ENCODE peak calls at places on chromosomes 12 and 14, in six cellular contexts. R is lower leg skin, Z is sigmoid colon, Y is GM12878, J is ovary, E is testis. C is an unnamed sample.
A peak's percentile ranks its signal among the peaks of the same experiment; 100 is the strongest.

GRCh38 chr14:70934502-70935134 is 27.4 kb downstream of the PCNX1 start:
- DNase-seq in R (no peak), Z (no peak), Y (peak; percentile 34), J (no peak), E (no peak), C (no peak)

GRCh38 chr12:13945641-13946040 is 35.8 kb downstream of the GRIN2B start:
- DNase-seq in R (no peak), Z (no peak), Y (no peak), J (no peak), E (no peak), C (no peak)

GRCh38 chr12:57781801-57782200 is 786 bp upstream of the TSFM start:
- DNase-seq in R (no peak), Z (no peak), Y (no peak), J (no peak), E (no peak), C (no peak)

GRCh38 chr12:57033428-57033827 is 16.5 kb downstream of the MYO1A start:
- DNase-seq in R (no peak), Z (peak; percentile 9), Y (no peak), J (no peak), E (no peak), C (no peak)

GRCh38 chr12:46260913-46261476 is 7.8 kb downstream of the SLC38A1 start:
- DNase-seq in R (no peak), Z (no peak), Y (no peak), J (no peak), E (no peak), C (no peak)

GRCh38 chr12:5588231-5588995 is 156.5 kb downstream of the NTF3 start:
- DNase-seq in R (no peak), Z (no peak), Y (no peak), J (no peak), E (no peak), C (no peak)

GRCh38 chr12:5997260-5997659 is 52.2 kb upstream of the ANO2 start:
- DNase-seq in R (no peak), Z (no peak), Y (no peak), J (no peak), E (no peak), C (no peak)

GRCh38 chr12:121838096-121838495 is 20.6 kb downstream of the HPD start:
- DNase-seq in R (no peak), Z (no peak), Y (no peak), J (no peak), E (no peak), C (no peak)

GRCh38 chr12:20681334-20681733 is 13.8 kb upstream of the SLCO1C1 start:
- DNase-seq in R (no peak), Z (no peak), Y (no peak), J (no peak), E (no peak), C (no peak)

GRCh38 chr12:8156845-8157244 is at the start of gene ZNF705A:
- DNase-seq in R (no peak), Z (no peak), Y (no peak), J (no peak), E (no peak), C (no peak)

GRCh38 chr12:67237231-67237630 is 31.9 kb upstream of the CAND1 start:
- DNase-seq in R (no peak), Z (no peak), Y (no peak), J (no peak), E (no peak), C (no peak)

GRCh38 chr12:47281667-47282171 is 202.0 kb upstream of the AMIGO2 start:
- DNase-seq in R (no peak), Z (no peak), Y (no peak), J (no peak), E (no peak), C (no peak)

GRCh38 chr12:24185787-24186186 is 236.3 kb upstream of the SOX5 start:
- DNase-seq in R (no peak), Z (no peak), Y (no peak), J (no peak), E (no peak), C (no peak)

GRCh38 chr12:88111074-88111652 is 30.7 kb downstream of the CEP290 start:
- DNase-seq in R (no peak), Z (no peak), Y (peak; percentile 2), J (no peak), E (no peak), C (no peak)

GRCh38 chr12:44531349-44531905 is 344.7 kb downstream of the NELL2 start:
- DNase-seq in R (no peak), Z (no peak), Y (no peak), J (no peak), E (no peak), C (no peak)

GRCh38 chr14:101254805-101255764 is 306.2 kb upstream of the DIO3 start:
- DNase-seq in R (no peak), Z (peak; percentile 64), Y (no peak), J (peak; percentile 74), E (peak; percentile 84), C (no peak)

DNA sequence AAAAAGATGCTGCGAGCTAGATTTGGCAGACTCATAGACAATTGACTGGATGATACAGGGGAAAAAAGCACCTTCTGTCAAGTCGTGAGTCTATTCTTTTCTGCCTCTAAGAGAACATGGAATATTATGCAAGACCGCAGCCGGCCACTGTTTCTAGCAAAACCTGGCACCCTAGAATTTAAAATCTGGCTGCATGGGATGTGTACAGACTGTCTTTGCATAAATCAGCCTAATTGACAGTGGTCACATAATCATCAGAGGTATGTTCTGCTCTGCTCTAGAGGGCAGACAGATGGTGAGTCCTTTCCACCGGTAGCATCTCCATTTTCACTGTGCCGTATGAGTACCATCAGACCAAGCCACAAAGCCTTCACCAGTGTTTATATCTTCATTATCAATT is 80.6 kb downstream of the KCNK10 start:
- DNase-seq in R (no peak), Z (no peak), Y (no peak), J (no peak), E (no peak), C (no peak)
- TF ChIP-seq POLR2A in R (no peak), Z (no peak), Y (no peak), J (no peak), E (no peak), C (no peak)

DNA sequence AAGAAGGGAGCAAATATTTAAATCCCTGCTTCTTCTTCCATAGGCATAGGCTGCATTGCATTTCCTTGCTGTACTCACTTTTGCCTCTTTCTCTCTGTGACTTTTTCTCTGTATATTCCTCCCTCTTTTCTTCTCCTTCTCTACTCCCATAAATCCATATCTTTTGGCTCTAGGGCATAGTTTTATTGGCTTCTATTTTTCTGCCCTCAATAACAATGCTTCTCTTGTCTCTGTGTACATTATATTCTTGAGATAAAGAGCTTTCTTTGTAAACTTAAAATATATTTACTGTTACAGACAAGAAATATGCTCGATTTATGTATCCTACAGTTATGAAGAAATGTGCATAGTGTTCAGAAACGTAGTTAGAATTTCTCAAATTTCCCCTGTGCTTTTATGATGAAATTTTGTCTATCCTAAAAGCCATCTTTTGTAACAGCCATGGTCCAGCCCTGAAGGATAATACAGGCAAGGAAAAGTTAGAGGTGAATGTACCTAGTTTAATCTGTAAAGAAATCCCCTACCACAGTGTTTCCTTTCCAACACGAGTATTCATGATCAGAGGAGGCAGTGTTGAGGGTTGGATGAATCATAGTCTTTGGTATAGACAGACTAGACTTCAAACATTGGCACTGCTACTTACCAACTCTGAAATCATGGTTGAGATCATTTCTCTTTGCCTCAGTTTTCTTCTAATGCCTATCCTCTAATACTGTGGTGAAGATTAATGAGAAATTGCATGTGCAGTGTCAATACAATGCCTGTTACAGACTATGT is 173.3 kb upstream of the FAR2 start:
- DNase-seq in R (no peak), Z (no peak), Y (no peak), J (no peak), E (no peak), C (no peak)
- H3K4me3 ChIP-seq in R (no peak overlapping the region), Z (no peak overlapping the region), Y (no peak overlapping the region), J (no peak overlapping the region), E (no peak overlapping the region), C (no peak overlapping the region)

DNA sequence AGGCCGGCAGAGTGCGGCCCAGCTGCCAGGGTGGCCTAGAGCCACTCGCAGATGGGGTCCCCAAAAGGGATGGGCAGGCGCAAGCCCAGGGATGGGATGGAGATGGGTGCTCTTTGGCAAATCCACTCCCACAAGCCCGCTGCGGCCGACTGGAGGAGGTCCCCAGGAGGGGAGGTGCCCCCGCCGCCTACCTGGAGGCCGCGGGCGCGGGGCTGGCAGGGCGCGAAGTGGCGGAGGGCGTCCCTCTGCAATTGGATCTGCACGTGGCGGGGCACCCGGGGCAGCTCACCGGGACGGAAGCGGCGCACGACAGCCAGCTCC is 730 bp downstream of the PPP1R3E start:
- DNase-seq in R (no peak), Z (no peak), Y (no peak), J (no peak), E (no peak), C (no peak)
- TF ChIP-seq POLR2A in R (no peak), Z (peak; percentile 96), Y (peak; percentile 69), J (peak; percentile 92), E (no peak), C (peak; percentile 92)

GRCh38 chr14:103697196-103697595 is 18.1 kb downstream of the XRCC3 start:
- DNase-seq in R (no peak), Z (no peak), Y (no peak), J (peak; percentile 21), E (no peak), C (no peak)

GRCh38 chr14:103695331-103696026 is 19.8 kb downstream of the XRCC3 start:
- DNase-seq in R (no peak), Z (no peak), Y (no peak), J (peak; percentile 32), E (no peak), C (peak; percentile 13)

GRCh38 chr14:103694572-103695026 is 20.7 kb downstream of the XRCC3 start:
- DNase-seq in R (no peak), Z (no peak), Y (no peak), J (peak; percentile 24), E (no peak), C (peak; percentile 13)

GRCh38 chr14:103696466-103697071 is 18.7 kb downstream of the XRCC3 start:
- DNase-seq in R (no peak), Z (peak; percentile 90), Y (no peak), J (peak; percentile 83), E (peak; percentile 72), C (peak; percentile 69)

DNA sequence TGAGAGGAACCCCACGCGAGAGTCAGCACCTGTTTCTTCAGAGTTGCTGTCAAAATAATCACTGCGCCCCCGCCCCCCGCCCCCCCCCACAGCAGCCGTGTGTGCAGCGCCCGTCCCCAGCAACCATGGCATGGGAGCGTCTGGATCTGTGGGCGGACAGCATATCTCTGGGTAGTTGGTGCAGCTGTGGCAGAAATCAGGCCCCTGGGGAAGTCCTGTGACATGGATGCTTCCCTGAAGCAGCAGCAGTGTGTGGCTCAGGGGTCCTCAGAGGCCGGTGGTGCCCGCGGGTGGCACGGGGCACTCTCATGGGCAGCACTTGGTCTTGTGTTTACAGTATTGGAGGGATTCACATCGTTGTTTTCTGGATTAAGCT is 19.2 kb downstream of the XRCC3 start:
- DNase-seq in R (no peak), Z (no peak), Y (no peak), J (peak; percentile 37), E (no peak), C (no peak)
- H3K4me3 ChIP-seq in R (no peak overlapping the region), Z (no peak overlapping the region), Y (no peak overlapping the region), J (no peak overlapping the region), E (no peak overlapping the region), C (no peak overlapping the region)